ENCODE peak calls at places on chromosomes 16 and 17, in eight cellular contexts. Q, E, V, Z, I, R, K and L are unnamed samples.

GRCh38 chr17:54979657-54980056 is 11.1 kb downstream of the STXBP4 start:
- DNase-seq in V (no peak), K (no peak), R (no peak), Z (no peak), E (no peak), I (no peak), Q (no peak), L (no peak)

GRCh38 chr16:67636713-67637112 is 8.2 kb upstream of the CARMIL2 start:
- DNase-seq in Z (no peak), V (no peak), E (no peak), K (no peak), Q (no peak), R (no peak), I (no peak), L (no peak)

GRCh38 chr17:9513266-9513665 is 62.4 kb downstream of the STX8 start:
- DNase-seq in K (no peak), Q (no peak), R (no peak), Z (no peak), V (no peak), E (no peak), I (no peak), L (no peak)

GRCh38 chr16:70634861-70635260 is 11.5 kb upstream of the IL34 start:
- DNase-seq in Z (no peak), K (no peak), Q (no peak), E (no peak), V (no peak), I (no peak), R (no peak), L (no peak)

GRCh38 chr16:4288148-4288921 is 15.5 kb upstream of the TFAP4 start:
- DNase-seq in Z (peak), K (peak), I (peak), E (peak), V (peak), R (no peak), Q (peak), L (no peak)

GRCh38 chr17:56230660-56231059 is 77.4 kb downstream of the ANKFN1 start:
- DNase-seq in Q (no peak), K (peak), I (no peak), V (no peak), E (no peak), Z (no peak), R (peak), L (no peak)

GRCh38 chr17:7130626-7131467 is 16.2 kb upstream of the ASGR2 start:
- DNase-seq in Z (no peak), Q (no peak), V (no peak), R (no peak), K (no peak), E (no peak), I (no peak), L (no peak)

GRCh38 chr17:12985431-12986285 is 32.2 kb downstream of the ELAC2 start:
- DNase-seq in V (no peak), I (no peak), Q (peak), Z (no peak), K (no peak), R (no peak), E (peak), L (no peak)

GRCh38 chr17:41521574-41522261 is 3.0 kb upstream of the KRT15 start:
- DNase-seq in Q (no peak), E (no peak), Z (peak), R (peak), I (no peak), K (peak), V (no peak), L (peak)

GRCh38 chr16:6891486-6891885 is 441.2 kb upstream of the RBFOX1 start:
- DNase-seq in R (no peak), K (no peak), Z (no peak), E (no peak), Q (no peak), I (no peak), V (peak), L (no peak)

GRCh38 chr17:38606646-38607611 is 1.2 kb upstream of the SRCIN1 start:
- DNase-seq in Q (peak), I (no peak), K (no peak), Z (no peak), V (peak), R (no peak), E (no peak), L (no peak)